ENCODE peak calls at places on chromosomes 2 and 18, in six cellular contexts. P is memory B cell, A is activated T-helper 1 cell treated with Interleukin-2 at 50 U/mL for 16 hours, J is A172, E is HFF-Myc, Y is fibroblast of mammary gland. M is an unnamed sample.

GRCh38 chr2:205689837-205690236 is 7.5 kb downstream of the NRP2 start:
- DNase-seq in P (no peak), A (no peak), J (no peak), E (no peak), Y (no peak), M (no peak)

GRCh38 chr2:119439574-119440500 is 8.2 kb downstream of the TMEM37 start:
- DNase-seq in P (no peak), A (no peak), J (no peak), E (no peak), Y (no peak), M (no peak)

GRCh38 chr2:165376571-165376975 is 92.9 kb upstream of the CSRNP3 start:
- DNase-seq in P (no peak), A (no peak), J (no peak), E (no peak), Y (no peak), M (peak)

GRCh38 chr2:23944527-23944926 is 4.3 kb downstream of the UBXN2A start:
- DNase-seq in P (no peak), A (no peak), J (no peak), E (no peak), Y (no peak), M (no peak)

GRCh38 chr2:10301946-10302478 is 692 bp upstream of the HPCAL1 start:
- DNase-seq in P (no peak), A (no peak), J (no peak), E (no peak), Y (no peak), M (no peak)

GRCh38 chr2:42792087-42792582 is 248 bp downstream of the HAAO start:
- DNase-seq in P (no peak), A (no peak), J (no peak), E (no peak), Y (no peak), M (no peak)

GRCh38 chr2:96207073-96207777 is 1.4 kb downstream of the STARD7 start:
- DNase-seq in P (no peak), A (no peak), J (no peak), E (no peak), Y (peak), M (peak)

GRCh38 chr18:55869965-55870585 is 282.1 kb upstream of the TCF4 start:
- DNase-seq in P (no peak), A (no peak), J (no peak), E (no peak), Y (peak), M (peak)

GRCh38 chr2:54275541-54275940 is 19.5 kb upstream of the TSPYL6 start:
- DNase-seq in P (no peak), A (no peak), J (no peak), E (no peak), Y (no peak), M (peak)

GRCh38 chr18:39586696-39587095 is 2021.1 kb upstream of the CELF4 start:
- DNase-seq in P (no peak), A (no peak), J (no peak), E (no peak), Y (no peak), M (no peak)

GRCh38 chr2:73022024-73022568 is 49.4 kb downstream of the SFXN5 start:
- DNase-seq in P (no peak), A (no peak), J (no peak), E (no peak), Y (no peak), M (no peak)

GRCh38 chr2:98912221-98912851 is 23.7 kb downstream of the CRACDL start:
- DNase-seq in P (no peak), A (no peak), J (peak), E (peak), Y (peak), M (peak)

GRCh38 chr18:56115072-56116038 is 523.0 kb downstream of the TXNL1 start:
- DNase-seq in P (no peak), A (no peak), J (no peak), E (no peak), Y (no peak), M (no peak)

GRCh38 chr18:62325806-62326645 is 916 bp downstream of the TNFRSF11A start:
- DNase-seq in P (peak), A (no peak), J (no peak), E (no peak), Y (peak), M (peak)

GRCh38 chr2:101587251-101587650 is 110.3 kb upstream of the MAP4K4 start:
- DNase-seq in P (no peak), A (no peak), J (no peak), E (no peak), Y (no peak), M (no peak)

GRCh38 chr2:100955226-100955625 is 46.9 kb upstream of the RPL31 start:
- DNase-seq in P (no peak), A (no peak), J (no peak), E (no peak), Y (no peak), M (no peak)

GRCh38 chr2:96116424-96116878 is at the start of gene ADRA2B:
- DNase-seq in P (peak), A (peak), J (no peak), E (no peak), Y (no peak), M (peak)

GRCh38 chr18:61703508-61703907 is 189.3 kb downstream of the RNF152 start:
- DNase-seq in P (no peak), A (no peak), J (no peak), E (no peak), Y (peak), M (peak)

GRCh38 chr2:171347591-171348032 is 86.2 kb downstream of the METTL8 start:
- DNase-seq in P (no peak), A (no peak), J (peak), E (peak), Y (peak), M (peak)

GRCh38 chr2:32947484-32948143 is 861 bp downstream of the LTBP1 start:
- DNase-seq in P (peak), A (no peak), J (peak), E (no peak), Y (peak), M (peak)

GRCh38 chr2:74290466-74291216 is 52.6 kb downstream of the SLC4A5 start:
- DNase-seq in P (peak), A (peak), J (no peak), E (no peak), Y (no peak), M (no peak)

GRCh38 chr2:181430406-181431199 is 26.6 kb upstream of the ITGA4 start:
- DNase-seq in P (no peak), A (no peak), J (peak), E (no peak), Y (peak), M (no peak)

GRCh38 chr2:53455094-53455493 is 312.5 kb upstream of the CHAC2 start:
- DNase-seq in P (no peak), A (no peak), J (no peak), E (no peak), Y (no peak), M (no peak)

GRCh38 chr2:54838585-54839035 is 115.1 kb downstream of the EML6 start:
- DNase-seq in P (peak), A (peak), J (peak), E (peak), Y (peak), M (peak)

GRCh38 chr18:61546598-61546997 is 213.4 kb downstream of the CDH20 start:
- DNase-seq in P (no peak), A (no peak), J (peak), E (peak), Y (peak), M (peak)

GRCh38 chr2:100692381-100692780 is 127.6 kb upstream of the NPAS2 start:
- DNase-seq in P (no peak), A (no peak), J (peak), E (no peak), Y (no peak), M (no peak)

GRCh38 chr2:11142330-11142729 is 12.9 kb upstream of the SLC66A3 start:
- DNase-seq in P (no peak), A (no peak), J (no peak), E (no peak), Y (no peak), M (no peak)

GRCh38 chr2:105872142-105872728 is 127.5 kb downstream of the NCK2 start:
- DNase-seq in P (no peak), A (no peak), J (no peak), E (no peak), Y (no peak), M (no peak)